ENCODE peak calls at places on chromosomes 7 and 10, in nine cellular contexts. S, J, H, M, Q, G, Z, A and F are unnamed samples.
A peak's percentile ranks its signal among the peaks of the same experiment; 100 is the strongest.

GRCh38 chr10:126387041-126387908 is 1.0 kb downstream of the ADAM12 start:
- DNase-seq in A (peak; percentile 75), M (no peak), Q (peak; percentile 73), J (peak; percentile 79), H (peak; percentile 83), S (peak; percentile 80), G (no peak), Z (peak; percentile 42), F (peak; percentile 90)

GRCh38 chr7:155722118-155722517 is 77.7 kb downstream of the RBM33 start:
- DNase-seq in Q (no peak), M (no peak), A (no peak), J (no peak), Z (no peak), G (no peak), H (no peak), S (no peak), F (no peak)

GRCh38 chr10:61896854-61897661 is 4.4 kb upstream of the ARID5B start:
- DNase-seq in S (peak; percentile 95), G (peak; percentile 91), Z (peak; percentile 56), J (peak; percentile 74), M (peak; percentile 68), Q (peak; percentile 85), H (peak; percentile 52), A (peak; percentile 78), F (peak; percentile 63)

GRCh38 chr10:74486659-74487058 is 335.6 kb downstream of the ADK start:
- DNase-seq in M (no peak), G (no peak), A (no peak), Z (no peak), J (no peak), H (no peak), S (no peak), Q (peak; percentile 16), F (no peak)

GRCh38 chr10:124248646-124249045 is 155.2 kb upstream of the CHST15 start:
- DNase-seq in M (no peak), J (no peak), A (no peak), Q (no peak), G (no peak), H (no peak), S (no peak), Z (no peak), F (no peak)

GRCh38 chr7:142790565-142790964 is 19.8 kb downstream of the PRSS2 start:
- DNase-seq in Z (no peak), M (no peak), Q (no peak), S (no peak), G (no peak), H (no peak), J (no peak), A (no peak), F (peak; percentile 11)

GRCh38 chr10:25758041-25758457 is 176.0 kb upstream of the MYO3A start:
- DNase-seq in J (peak; percentile 46), A (peak; percentile 63), M (no peak), S (peak; percentile 75), H (peak; percentile 40), Z (no peak), Q (peak; percentile 41), G (no peak), F (no peak)

GRCh38 chr7:108525327-108525984 is 479 bp downstream of the PNPLA8 start:
- DNase-seq in A (peak; percentile 93), M (peak; percentile 77), G (no peak), J (no peak), H (peak; percentile 57), S (peak; percentile 85), Q (peak; percentile 88), Z (peak; percentile 85), F (peak; percentile 68)

GRCh38 chr7:20783716-20784310 is 2.9 kb downstream of the SP8 start:
- DNase-seq in H (no peak), S (peak; percentile 63), A (peak; percentile 63), J (peak; percentile 59), M (no peak), Z (peak; percentile 12), G (no peak), Q (no peak), F (peak; percentile 39)

GRCh38 chr10:31749981-31750850 is 178.4 kb downstream of the ARHGAP12 start:
- DNase-seq in A (peak; percentile 24), J (no peak), S (no peak), H (no peak), G (peak; percentile 75), M (no peak), Q (peak; percentile 39), Z (peak; percentile 51), F (peak; percentile 54)

GRCh38 chr7:78607099-78607498 is 808.5 kb downstream of the PHTF2 start:
- DNase-seq in G (no peak), Q (no peak), Z (no peak), M (no peak), H (peak; percentile 15), J (peak; percentile 11), A (no peak), S (peak; percentile 74), F (peak; percentile 21)

GRCh38 chr7:138246391-138246790 is 170.1 kb downstream of the AKR1D1 start:
- DNase-seq in H (no peak), A (no peak), Q (no peak), M (no peak), J (no peak), S (peak; percentile 52), Z (no peak), G (no peak), F (no peak)

GRCh38 chr10:44864042-44864436 is 47.1 kb upstream of the TMEM72 start:
- DNase-seq in H (no peak), G (no peak), Z (peak; percentile 37), J (no peak), S (peak; percentile 73), Q (no peak), M (no peak), A (peak; percentile 49), F (peak; percentile 18)

GRCh38 chr10:86225098-86225782 is 141.4 kb downstream of the GRID1 start:
- DNase-seq in G (no peak), J (no peak), H (peak; percentile 22), Z (no peak), A (no peak), M (no peak), S (no peak), Q (peak; percentile 33), F (peak; percentile 1)

GRCh38 chr10:28508304-28508925 is 24.5 kb upstream of the WAC start:
- DNase-seq in S (no peak), A (no peak), Q (no peak), H (no peak), G (no peak), J (no peak), M (no peak), Z (no peak), F (no peak)

GRCh38 chr10:28505359-28505959 is 27.5 kb upstream of the WAC start:
- DNase-seq in H (no peak), S (no peak), G (no peak), Q (no peak), A (no peak), Z (no peak), J (no peak), M (peak; percentile 83), F (no peak)

GRCh38 chr10:28497313-28498126 is 35.4 kb upstream of the WAC start:
- DNase-seq in M (no peak), S (no peak), Z (no peak), A (no peak), J (no peak), H (no peak), G (no peak), Q (no peak), F (no peak)

DNA sequence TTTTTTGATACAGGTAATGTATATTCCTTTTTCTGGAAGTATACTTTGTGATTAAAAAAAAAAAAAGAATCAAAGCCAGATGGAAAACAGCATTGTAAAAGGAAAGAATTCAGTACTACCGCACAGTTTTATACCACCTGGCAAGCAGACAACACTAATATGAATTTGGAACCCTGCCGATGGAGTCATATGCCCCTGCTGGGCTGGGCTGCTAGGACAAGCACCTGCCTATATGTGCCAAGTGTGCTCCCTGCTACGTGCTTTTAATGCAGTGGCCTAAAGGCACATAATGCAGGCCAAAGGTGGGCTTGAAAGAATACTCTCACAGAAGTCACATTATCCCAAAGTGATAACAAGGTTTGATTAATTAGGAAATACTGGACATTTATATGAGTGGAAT is 29.8 kb upstream of the WAC start:
- DNase-seq in M (no peak), A (no peak), Z (peak; percentile 15), H (no peak), G (no peak), S (no peak), Q (no peak), J (no peak), F (peak; percentile 19)
- TF ChIP-seq CTCF in M (no peak), A (no peak), Z (no peak), H (peak; percentile 9), G (no peak), S (no peak), Q (no peak), J (no peak), F (no peak)

GRCh38 chr7:30310674-30311362 is 26.4 kb downstream of the ZNRF2 start:
- DNase-seq in Z (no peak), M (no peak), A (no peak), G (no peak), S (no peak), J (no peak), Q (no peak), H (no peak), F (no peak)
- TF ChIP-seq CTCF in Z (no peak), M (no peak), A (no peak), G (no peak), S (no peak), J (peak; percentile 28), Q (no peak), H (no peak), F (no peak)

DNA sequence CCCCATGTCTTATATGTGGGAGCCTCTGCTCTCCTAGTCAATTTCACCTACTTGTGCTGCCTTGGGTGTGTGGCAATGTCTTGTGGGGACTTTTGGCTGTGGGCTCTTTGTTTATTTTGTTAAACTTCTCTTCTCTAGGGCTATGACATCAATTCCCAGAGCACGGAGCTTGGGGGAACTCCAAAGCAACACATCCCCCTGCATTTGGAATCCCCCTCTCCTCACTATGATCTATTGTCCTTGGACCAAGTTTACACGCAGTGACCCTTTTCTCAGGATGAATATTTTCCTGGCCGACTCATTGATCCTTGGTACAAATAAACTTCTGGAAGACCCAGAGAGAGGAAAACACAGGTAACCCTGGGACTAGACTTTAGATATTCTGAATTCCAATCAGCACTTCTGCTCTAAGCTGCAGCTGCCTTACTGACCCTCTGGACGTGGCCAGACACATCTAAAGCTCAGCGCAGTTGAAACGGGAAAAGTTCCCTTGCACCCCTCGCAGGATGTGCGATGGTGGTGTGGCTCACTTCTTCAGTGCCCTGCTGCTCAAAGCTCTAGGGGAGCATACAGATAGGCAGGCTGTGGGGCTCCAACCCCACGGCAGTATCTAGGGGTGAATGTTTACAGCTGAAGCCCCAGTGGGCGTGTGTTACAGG is 110.8 kb downstream of the TMEM178B start:
- DNase-seq in J (no peak), M (no peak), G (no peak), Q (no peak), S (no peak), Z (no peak), H (no peak), A (no peak), F (no peak)
- TF ChIP-seq CTCF in J (no peak), M (no peak), G (no peak), Q (no peak), S (no peak), Z (no peak), H (no peak), A (no peak), F (no peak)

DNA sequence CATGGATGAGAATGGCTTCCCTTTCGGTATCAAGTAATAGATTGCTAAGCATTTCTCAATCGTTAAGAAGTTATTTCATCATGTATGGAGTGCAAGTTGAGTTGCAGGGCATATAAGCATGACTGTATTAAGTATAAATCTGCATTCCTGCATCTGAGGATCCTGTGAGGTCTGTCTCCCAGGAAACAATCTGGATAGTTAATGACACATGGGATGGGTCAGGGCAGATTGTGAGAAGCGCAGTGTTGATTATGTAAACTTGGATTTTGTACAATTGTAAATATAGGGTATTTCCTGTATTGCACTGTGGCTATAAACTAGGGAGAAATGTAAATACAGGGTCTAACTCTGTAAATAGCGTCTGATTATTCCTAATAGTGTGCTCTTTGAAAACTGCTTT is 102.6 kb downstream of the PLXDC2 start:
- DNase-seq in Q (peak; percentile 48), M (no peak), G (no peak), Z (no peak), H (peak; percentile 81), S (no peak), J (no peak), A (no peak), F (no peak)
- TF ChIP-seq CTCF in Q (no peak), M (no peak), G (no peak), Z (no peak), H (no peak), S (no peak), J (no peak), A (no peak), F (no peak)